ENCODE peak calls at places on chromosome 16, in six cellular contexts. One of them, this sample, is unnamed.

GRCh38 chr16:70681382-70682238 is 4.2 kb downstream of the MTSS2 start:
- DNase-seq in effector memory CD4-positive, alpha-beta T cell: no peak
- DNase-seq in mammary epithelial cell: no peak
- DNase-seq in cardiac muscle cell: no peak
- DNase-seq in body of pancreas: peak; percentile 39
- DNase-seq in tibial artery: no peak
- DNase-seq in this sample: no peak

GRCh38 chr16:78146807-78147206 is 47.4 kb downstream of the WWOX start:
- DNase-seq in cardiac muscle cell: no peak
- DNase-seq in mammary epithelial cell: no peak
- DNase-seq in body of pancreas: no peak
- DNase-seq in tibial artery: no peak
- DNase-seq in effector memory CD4-positive, alpha-beta T cell: no peak
- DNase-seq in this sample: no peak

GRCh38 chr16:68086336-68086821 is 1.2 kb downstream of the NFATC3 start:
- DNase-seq in mammary epithelial cell: peak; percentile 52
- DNase-seq in cardiac muscle cell: peak; percentile 53
- DNase-seq in effector memory CD4-positive, alpha-beta T cell: no peak
- DNase-seq in tibial artery: no peak
- DNase-seq in body of pancreas: no peak
- DNase-seq in this sample: no peak

GRCh38 chr16:19429271-19429670 is 11.6 kb downstream of the TMC5 start:
- DNase-seq in body of pancreas: peak; percentile 57
- DNase-seq in effector memory CD4-positive, alpha-beta T cell: no peak
- DNase-seq in mammary epithelial cell: no peak
- DNase-seq in cardiac muscle cell: no peak
- DNase-seq in tibial artery: no peak
- DNase-seq in this sample: no peak

GRCh38 chr16:31888735-31889134 is 15.1 kb downstream of the ZNF267 start:
- DNase-seq in cardiac muscle cell: no peak
- DNase-seq in mammary epithelial cell: no peak
- DNase-seq in effector memory CD4-positive, alpha-beta T cell: no peak
- DNase-seq in body of pancreas: no peak
- DNase-seq in tibial artery: no peak
- DNase-seq in this sample: no peak

GRCh38 chr16:76653390-76654026 is 376.3 kb downstream of the CNTNAP4 start:
- DNase-seq in mammary epithelial cell: peak; percentile 53
- DNase-seq in tibial artery: no peak
- DNase-seq in effector memory CD4-positive, alpha-beta T cell: no peak
- DNase-seq in body of pancreas: peak; percentile 13
- DNase-seq in cardiac muscle cell: peak; percentile 73
- DNase-seq in this sample: no peak

GRCh38 chr16:47182318-47182717 is 38.6 kb upstream of the NETO2 start:
- DNase-seq in effector memory CD4-positive, alpha-beta T cell: no peak
- DNase-seq in mammary epithelial cell: no peak
- DNase-seq in tibial artery: no peak
- DNase-seq in body of pancreas: no peak
- DNase-seq in cardiac muscle cell: no peak
- DNase-seq in this sample: no peak

GRCh38 chr16:54934536-54935410 is 4.1 kb downstream of the IRX5 start:
- DNase-seq in tibial artery: no peak
- DNase-seq in cardiac muscle cell: peak; percentile 90
- DNase-seq in body of pancreas: no peak
- DNase-seq in mammary epithelial cell: peak; percentile 71
- DNase-seq in effector memory CD4-positive, alpha-beta T cell: no peak
- DNase-seq in this sample: no peak

GRCh38 chr16:3578610-3579551 is 1.7 kb upstream of the NLRC3 start:
- DNase-seq in effector memory CD4-positive, alpha-beta T cell: peak; percentile 39
- DNase-seq in tibial artery: no peak
- DNase-seq in cardiac muscle cell: no peak
- DNase-seq in body of pancreas: no peak
- DNase-seq in mammary epithelial cell: no peak
- DNase-seq in this sample: peak; percentile 46

GRCh38 chr16:23527961-23528634 is 17.8 kb upstream of the GGA2 start:
- DNase-seq in tibial artery: no peak
- DNase-seq in cardiac muscle cell: no peak
- DNase-seq in mammary epithelial cell: no peak
- DNase-seq in effector memory CD4-positive, alpha-beta T cell: no peak
- DNase-seq in body of pancreas: peak; percentile 61
- DNase-seq in this sample: no peak

GRCh38 chr16:67995423-67995822 is 3.9 kb downstream of the DPEP2 start:
- DNase-seq in effector memory CD4-positive, alpha-beta T cell: no peak
- DNase-seq in tibial artery: no peak
- DNase-seq in mammary epithelial cell: peak; percentile 46
- DNase-seq in body of pancreas: no peak
- DNase-seq in cardiac muscle cell: no peak
- DNase-seq in this sample: no peak

GRCh38 chr16:50612849-50613198 is 64.6 kb downstream of the NKD1 start:
- DNase-seq in mammary epithelial cell: no peak
- DNase-seq in body of pancreas: no peak
- DNase-seq in cardiac muscle cell: no peak
- DNase-seq in tibial artery: no peak
- DNase-seq in effector memory CD4-positive, alpha-beta T cell: no peak
- DNase-seq in this sample: no peak

GRCh38 chr16:56424404-56424765 is 960 bp downstream of the AMFR start:
- DNase-seq in mammary epithelial cell: peak; percentile 17
- DNase-seq in body of pancreas: no peak
- DNase-seq in cardiac muscle cell: peak; percentile 27
- DNase-seq in effector memory CD4-positive, alpha-beta T cell: no peak
- DNase-seq in tibial artery: no peak
- DNase-seq in this sample: no peak

GRCh38 chr16:58661199-58661830 is 23.3 kb downstream of the SLC38A7 start:
- DNase-seq in body of pancreas: peak; percentile 61
- DNase-seq in tibial artery: no peak
- DNase-seq in mammary epithelial cell: peak; percentile 81
- DNase-seq in effector memory CD4-positive, alpha-beta T cell: no peak
- DNase-seq in cardiac muscle cell: peak; percentile 76
- DNase-seq in this sample: no peak

GRCh38 chr16:50731130-50731988 is 10.5 kb upstream of the CYLD start:
- DNase-seq in cardiac muscle cell: peak; percentile 23
- DNase-seq in tibial artery: peak; percentile 54
- DNase-seq in effector memory CD4-positive, alpha-beta T cell: no peak
- DNase-seq in body of pancreas: no peak
- DNase-seq in mammary epithelial cell: no peak
- DNase-seq in this sample: no peak

GRCh38 chr16:10885246-10885645 is 8.2 kb downstream of the CIITA start:
- DNase-seq in tibial artery: no peak
- DNase-seq in cardiac muscle cell: no peak
- DNase-seq in effector memory CD4-positive, alpha-beta T cell: no peak
- DNase-seq in mammary epithelial cell: no peak
- DNase-seq in body of pancreas: no peak
- DNase-seq in this sample: no peak

GRCh38 chr16:1870365-1871082 is 1.4 kb downstream of the MEIOB start:
- DNase-seq in tibial artery: no peak
- DNase-seq in cardiac muscle cell: no peak
- DNase-seq in mammary epithelial cell: peak; percentile 71
- DNase-seq in effector memory CD4-positive, alpha-beta T cell: no peak
- DNase-seq in body of pancreas: no peak
- DNase-seq in this sample: no peak

GRCh38 chr16:83808573-83809014 is 816 bp downstream of the HSBP1 start:
- DNase-seq in tibial artery: no peak
- DNase-seq in effector memory CD4-positive, alpha-beta T cell: no peak
- DNase-seq in mammary epithelial cell: no peak
- DNase-seq in cardiac muscle cell: no peak
- DNase-seq in body of pancreas: no peak
- DNase-seq in this sample: no peak

GRCh38 chr16:3173892-3174617 is 13.9 kb upstream of the OR1F1 start:
- DNase-seq in effector memory CD4-positive, alpha-beta T cell: no peak
- DNase-seq in mammary epithelial cell: peak; percentile 46
- DNase-seq in body of pancreas: no peak
- DNase-seq in cardiac muscle cell: peak; percentile 35
- DNase-seq in tibial artery: no peak
- DNase-seq in this sample: no peak

GRCh38 chr16:79286646-79287423 is 313.7 kb downstream of the MAF start:
- DNase-seq in body of pancreas: peak; percentile 79
- DNase-seq in effector memory CD4-positive, alpha-beta T cell: no peak
- DNase-seq in mammary epithelial cell: no peak
- DNase-seq in tibial artery: peak; percentile 72
- DNase-seq in cardiac muscle cell: no peak
- DNase-seq in this sample: no peak

GRCh38 chr16:75108792-75109731 is 7.5 kb downstream of the LDHD start:
- DNase-seq in tibial artery: peak; percentile 98
- DNase-seq in body of pancreas: peak; percentile 96
- DNase-seq in effector memory CD4-positive, alpha-beta T cell: peak; percentile 57
- DNase-seq in cardiac muscle cell: no peak
- DNase-seq in mammary epithelial cell: peak; percentile 100
- DNase-seq in this sample: no peak

GRCh38 chr16:30068750-30069574 is 3.4 kb downstream of the ALDOA start:
- DNase-seq in body of pancreas: peak; percentile 32
- DNase-seq in effector memory CD4-positive, alpha-beta T cell: peak; percentile 45
- DNase-seq in cardiac muscle cell: peak; percentile 30
- DNase-seq in mammary epithelial cell: peak; percentile 29
- DNase-seq in tibial artery: no peak
- DNase-seq in this sample: peak; percentile 71

GRCh38 chr16:50193594-50193993 is 40.5 kb downstream of the TENT4B start:
- DNase-seq in mammary epithelial cell: peak; percentile 78
- DNase-seq in cardiac muscle cell: no peak
- DNase-seq in effector memory CD4-positive, alpha-beta T cell: no peak
- DNase-seq in body of pancreas: no peak
- DNase-seq in tibial artery: no peak
- DNase-seq in this sample: no peak

GRCh38 chr16:84973776-84974523 is 37.4 kb downstream of the ZDHHC7 start:
- DNase-seq in effector memory CD4-positive, alpha-beta T cell: no peak
- DNase-seq in cardiac muscle cell: no peak
- DNase-seq in body of pancreas: no peak
- DNase-seq in mammary epithelial cell: no peak
- DNase-seq in tibial artery: no peak
- DNase-seq in this sample: no peak
- H3K36me3 ChIP-seq in effector memory CD4-positive, alpha-beta T cell: peaks cover 45% of the 10 kb centered on the region
- H3K36me3 ChIP-seq in cardiac muscle cell: peaks cover 32% of the 10 kb centered on the region
- H3K36me3 ChIP-seq in body of pancreas: peaks cover 11% of the 10 kb centered on the region
- H3K36me3 ChIP-seq in mammary epithelial cell: peaks cover 19% of the 10 kb centered on the region
- H3K36me3 ChIP-seq in tibial artery: peaks cover 50% of the 10 kb centered on the region
- H3K36me3 ChIP-seq in this sample: peaks cover 17% of the 10 kb centered on the region

DNA sequence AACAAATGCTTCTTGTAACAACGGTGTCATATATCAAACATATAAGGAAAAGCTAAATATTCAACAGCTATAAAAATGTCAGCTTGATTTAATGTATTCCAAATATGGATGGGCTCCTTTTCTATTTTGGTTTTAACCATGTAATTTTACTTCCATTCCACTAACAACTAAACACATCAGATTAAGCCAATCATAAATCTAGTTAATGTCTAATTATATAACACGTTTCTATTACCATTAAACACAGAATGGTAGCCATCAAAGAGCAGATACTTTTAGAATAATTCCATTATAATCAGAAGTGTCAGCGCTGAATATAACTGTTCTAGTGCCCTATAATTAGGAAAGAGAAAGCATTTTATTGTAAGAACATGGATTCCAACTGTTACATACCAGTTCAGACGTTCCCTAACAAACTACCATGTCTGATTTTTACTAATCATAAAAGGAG is 10.0 kb downstream of the CMC2 start:
- DNase-seq in cardiac muscle cell: no peak
- DNase-seq in body of pancreas: no peak
- DNase-seq in effector memory CD4-positive, alpha-beta T cell: no peak
- DNase-seq in mammary epithelial cell: no peak
- DNase-seq in tibial artery: no peak
- DNase-seq in this sample: no peak
- H3K4me3 ChIP-seq in cardiac muscle cell: no peak overlapping the region
- H3K4me3 ChIP-seq in body of pancreas: no peak overlapping the region
- H3K4me3 ChIP-seq in effector memory CD4-positive, alpha-beta T cell: peak overlapping the region; percentile 51
- H3K4me3 ChIP-seq in mammary epithelial cell: no peak overlapping the region
- H3K4me3 ChIP-seq in tibial artery: peak overlapping the region; percentile 5
- H3K4me3 ChIP-seq in this sample: peak overlapping the region; percentile 54

GRCh38 chr16:88754912-88755744 is 29.9 kb downstream of the PIEZO1 start:
- DNase-seq in mammary epithelial cell: peak; percentile 85
- DNase-seq in cardiac muscle cell: no peak
- DNase-seq in effector memory CD4-positive, alpha-beta T cell: no peak
- DNase-seq in body of pancreas: no peak
- DNase-seq in tibial artery: no peak
- DNase-seq in this sample: no peak

GRCh38 chr16:88753600-88753999 is 31.4 kb downstream of the PIEZO1 start:
- DNase-seq in mammary epithelial cell: no peak
- DNase-seq in effector memory CD4-positive, alpha-beta T cell: no peak
- DNase-seq in body of pancreas: no peak
- DNase-seq in cardiac muscle cell: no peak
- DNase-seq in tibial artery: no peak
- DNase-seq in this sample: no peak

GRCh38 chr16:88754109-88754911 is 30.7 kb downstream of the PIEZO1 start:
- DNase-seq in effector memory CD4-positive, alpha-beta T cell: no peak
- DNase-seq in body of pancreas: no peak
- DNase-seq in mammary epithelial cell: no peak
- DNase-seq in tibial artery: no peak
- DNase-seq in cardiac muscle cell: no peak
- DNase-seq in this sample: no peak

GRCh38 chr16:88752386-88753002 is 32.5 kb downstream of the PIEZO1 start:
- DNase-seq in tibial artery: no peak
- DNase-seq in mammary epithelial cell: no peak
- DNase-seq in cardiac muscle cell: no peak
- DNase-seq in effector memory CD4-positive, alpha-beta T cell: no peak
- DNase-seq in body of pancreas: no peak
- DNase-seq in this sample: no peak

DNA sequence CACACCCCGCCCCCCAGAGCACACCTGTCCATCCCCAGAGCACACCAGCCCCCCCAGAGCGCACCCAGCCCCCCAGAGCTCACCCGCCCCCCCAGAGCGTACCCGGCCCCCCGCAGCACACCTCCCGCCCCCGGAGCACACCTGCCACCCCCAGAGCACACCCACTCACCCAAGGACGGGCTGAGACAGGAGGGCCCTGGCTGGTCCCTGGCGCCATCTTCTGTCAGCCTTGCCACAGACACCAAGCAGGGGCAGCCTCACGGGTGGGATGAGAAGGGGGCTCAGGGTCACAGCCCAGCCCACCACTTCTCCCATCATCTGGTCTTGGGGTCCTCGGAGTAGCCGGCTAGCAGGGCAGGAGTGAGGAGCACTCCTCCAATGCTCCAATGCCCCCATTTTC is 31.8 kb downstream of the PIEZO1 start:
- DNase-seq in cardiac muscle cell: no peak
- DNase-seq in effector memory CD4-positive, alpha-beta T cell: no peak
- DNase-seq in tibial artery: no peak
- DNase-seq in body of pancreas: no peak
- DNase-seq in mammary epithelial cell: no peak
- DNase-seq in this sample: no peak
- H3K36me3 ChIP-seq in cardiac muscle cell: no peaks in the 10 kb centered on the region
- H3K36me3 ChIP-seq in effector memory CD4-positive, alpha-beta T cell: peaks cover 21% of the 10 kb centered on the region
- H3K36me3 ChIP-seq in tibial artery: peaks cover 8% of the 10 kb centered on the region
- H3K36me3 ChIP-seq in body of pancreas: no peaks in the 10 kb centered on the region
- H3K36me3 ChIP-seq in mammary epithelial cell: no peaks in the 10 kb centered on the region
- H3K36me3 ChIP-seq in this sample: no peaks in the 10 kb centered on the region

GRCh38 chr16:72012607-72013006 is 4.1 kb downstream of the DHODH start:
- DNase-seq in cardiac muscle cell: no peak
- DNase-seq in body of pancreas: no peak
- DNase-seq in effector memory CD4-positive, alpha-beta T cell: no peak
- DNase-seq in mammary epithelial cell: no peak
- DNase-seq in tibial artery: no peak
- DNase-seq in this sample: no peak

GRCh38 chr16:72013389-72013788 is 4.8 kb downstream of the DHODH start:
- DNase-seq in tibial artery: no peak
- DNase-seq in mammary epithelial cell: peak; percentile 86
- DNase-seq in cardiac muscle cell: peak; percentile 37
- DNase-seq in body of pancreas: no peak
- DNase-seq in effector memory CD4-positive, alpha-beta T cell: no peak
- DNase-seq in this sample: no peak

GRCh38 chr16:72015124-72015523 is 6.6 kb downstream of the DHODH start:
- DNase-seq in cardiac muscle cell: no peak
- DNase-seq in mammary epithelial cell: no peak
- DNase-seq in effector memory CD4-positive, alpha-beta T cell: no peak
- DNase-seq in body of pancreas: no peak
- DNase-seq in tibial artery: no peak
- DNase-seq in this sample: no peak

GRCh38 chr16:72014675-72015074 is 6.1 kb downstream of the DHODH start:
- DNase-seq in tibial artery: no peak
- DNase-seq in body of pancreas: no peak
- DNase-seq in mammary epithelial cell: no peak
- DNase-seq in cardiac muscle cell: no peak
- DNase-seq in effector memory CD4-positive, alpha-beta T cell: no peak
- DNase-seq in this sample: no peak

GRCh38 chr16:72013888-72014538 is 5.5 kb downstream of the DHODH start:
- DNase-seq in mammary epithelial cell: no peak
- DNase-seq in body of pancreas: no peak
- DNase-seq in effector memory CD4-positive, alpha-beta T cell: no peak
- DNase-seq in tibial artery: no peak
- DNase-seq in cardiac muscle cell: peak; percentile 12
- DNase-seq in this sample: no peak
- H3K4me3 ChIP-seq in mammary epithelial cell: no peak overlapping the region
- H3K4me3 ChIP-seq in body of pancreas: no peak overlapping the region
- H3K4me3 ChIP-seq in effector memory CD4-positive, alpha-beta T cell: no peak overlapping the region
- H3K4me3 ChIP-seq in tibial artery: no peak overlapping the region
- H3K4me3 ChIP-seq in cardiac muscle cell: no peak overlapping the region
- H3K4me3 ChIP-seq in this sample: no peak overlapping the region

This sample was measured in CD8-positive, alpha-beta T cell.